ENCODE peak calls at places on chromosome 4, in ten cellular contexts. O, G, R, U, L, M, T, D, I and H are unnamed samples.

GRCh38 chr4:53067125-53067802 is 205.1 kb downstream of the RASL11B start:
- DNase-seq in M (no peak), L (peak; percentile 2), R (no peak), T (no peak), D (no peak), U (no peak), G (no peak), O (no peak), I (no peak), H (no peak)

GRCh38 chr4:15012017-15012788 is 9.9 kb downstream of the CPEB2 start:
- DNase-seq in U (no peak), L (no peak), O (no peak), I (no peak), T (no peak), G (no peak), R (no peak), D (no peak), M (no peak), H (no peak)

GRCh38 chr4:98838528-98838927 is 90.4 kb downstream of the EIF4E start:
- DNase-seq in I (no peak), D (no peak), U (no peak), O (no peak), G (no peak), T (no peak), L (no peak), M (no peak), R (no peak), H (no peak)

GRCh38 chr4:158750379-158750778 is 18.4 kb upstream of the FNIP2 start:
- DNase-seq in R (no peak), D (no peak), G (no peak), I (no peak), M (peak; percentile 85), T (no peak), L (no peak), U (no peak), O (peak; percentile 10), H (no peak)

GRCh38 chr4:25069014-25069413 is 38.3 kb upstream of the LGI2 start:
- DNase-seq in G (peak; percentile 38), I (no peak), U (no peak), D (no peak), M (no peak), O (peak; percentile 34), T (no peak), L (no peak), R (no peak), H (no peak)

GRCh38 chr4:143564472-143564871 is 51.0 kb downstream of the SMARCA5 start:
- DNase-seq in G (no peak), T (no peak), O (no peak), M (no peak), I (no peak), U (no peak), D (no peak), R (no peak), L (no peak), H (no peak)

GRCh38 chr4:4664234-4664633 is 122.4 kb upstream of the STX18 start:
- DNase-seq in M (no peak), U (no peak), G (no peak), O (no peak), T (no peak), I (no peak), L (no peak), D (no peak), R (no peak), H (no peak)

GRCh38 chr4:89915937-89916336 is 21.3 kb downstream of the MMRN1 start:
- DNase-seq in G (no peak), R (no peak), L (no peak), T (no peak), U (no peak), D (no peak), I (no peak), M (no peak), O (peak; percentile 58), H (no peak)

GRCh38 chr4:19776929-19777328 is 474.8 kb upstream of the SLIT2 start:
- DNase-seq in T (no peak), I (no peak), R (no peak), M (peak; percentile 39), G (no peak), U (no peak), D (no peak), O (peak; percentile 48), L (no peak), H (no peak)

GRCh38 chr4:152202415-152202814 is 333.5 kb downstream of the FBXW7 start:
- DNase-seq in G (no peak), D (no peak), I (no peak), M (no peak), O (no peak), L (no peak), U (no peak), R (no peak), T (no peak), H (no peak)

GRCh38 chr4:139568206-139568969 is 12.4 kb upstream of the SETD7 start:
- DNase-seq in R (no peak), G (no peak), I (no peak), U (no peak), M (no peak), D (peak; percentile 45), L (no peak), T (no peak), O (no peak), H (no peak)

GRCh38 chr4:94741304-94741703 is 16.5 kb upstream of the BMPR1B start:
- DNase-seq in L (no peak), T (no peak), M (peak; percentile 20), I (no peak), U (no peak), R (no peak), O (no peak), G (no peak), D (no peak), H (no peak)

GRCh38 chr4:183903021-183903760 is 1.9 kb upstream of the STOX2 start:
- DNase-seq in R (no peak), M (no peak), I (no peak), O (no peak), U (no peak), D (no peak), G (no peak), L (no peak), T (no peak), H (no peak)

GRCh38 chr4:38193464-38193863 is 233.3 kb downstream of the PTTG2 start:
- DNase-seq in R (no peak), T (no peak), I (no peak), U (no peak), O (no peak), G (no peak), L (no peak), D (no peak), M (no peak), H (no peak)

GRCh38 chr4:156941940-156942548 is 29.6 kb downstream of the PDGFC start:
- DNase-seq in U (no peak), G (peak; percentile 87), R (no peak), O (peak; percentile 90), M (no peak), L (no peak), T (no peak), D (peak; percentile 78), I (peak; percentile 37), H (no peak)

GRCh38 chr4:104966349-104967033 is 180.2 kb upstream of the TET2 start:
- DNase-seq in U (no peak), R (peak; percentile 81), D (peak; percentile 7), G (peak; percentile 52), L (no peak), I (peak; percentile 2), M (no peak), O (peak; percentile 37), T (no peak), H (no peak)

GRCh38 chr4:84877051-84877833 is 89.2 kb downstream of the WDFY3 start:
- DNase-seq in R (no peak), U (no peak), M (peak; percentile 38), G (peak; percentile 41), T (no peak), O (peak; percentile 30), D (no peak), I (no peak), L (no peak), H (no peak)

GRCh38 chr4:155974476-155974749 is 20.7 kb upstream of the CTSO start:
- DNase-seq in T (no peak), G (no peak), O (no peak), I (no peak), D (no peak), R (peak; percentile 79), U (no peak), M (no peak), L (no peak), H (no peak)

DNA sequence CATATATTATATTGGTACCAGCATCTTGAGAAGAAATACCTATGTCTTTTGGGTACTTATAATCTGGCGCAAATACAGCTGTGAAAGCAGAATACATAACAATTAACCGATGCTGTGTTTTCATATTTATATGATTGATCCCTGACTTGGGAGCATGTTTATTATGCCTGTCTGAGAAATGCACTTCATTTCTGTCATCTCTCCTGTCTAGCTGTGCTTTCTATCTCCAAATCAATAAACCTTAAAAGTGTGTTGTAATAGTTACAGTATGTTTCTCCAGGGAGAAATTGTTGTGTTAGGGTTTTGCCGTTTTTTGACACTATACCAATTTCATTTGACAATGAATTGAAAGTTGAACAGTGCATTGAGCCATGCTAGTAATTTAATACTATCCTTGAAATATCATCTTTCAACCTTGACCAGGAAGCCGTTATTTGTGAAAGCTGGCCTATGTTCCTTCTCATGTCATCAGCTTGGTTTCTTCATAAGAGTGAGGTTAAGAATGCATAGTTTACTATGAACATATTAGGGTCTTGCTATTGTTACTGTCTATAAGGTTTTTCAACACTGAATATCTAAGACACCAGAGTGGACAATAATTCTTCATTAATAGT is 206.2 kb upstream of the PCDH18 start:
- DNase-seq in O (no peak), I (no peak), R (no peak), G (no peak), L (no peak), D (no peak), U (no peak), M (no peak), T (no peak), H (no peak)
- H3K9me2 ChIP-seq in O (no peaks in the 10 kb centered on the region), I (no peaks in the 10 kb centered on the region), R (no peaks in the 10 kb centered on the region), G (no peaks in the 10 kb centered on the region), L (no peaks in the 10 kb centered on the region), D (no peaks in the 10 kb centered on the region), U (no peaks in the 10 kb centered on the region), M (peaks cover 2% of the 10 kb centered on the region), T (no peaks in the 10 kb centered on the region), H (no peaks in the 10 kb centered on the region)

GRCh38 chr4:120723986-120724385 is 198.5 kb downstream of the PRDM5 start:
- DNase-seq in G (no peak), U (no peak), R (no peak), T (no peak), O (no peak), L (no peak), D (no peak), I (no peak), M (no peak), H (no peak)
- H3K9me2 ChIP-seq in G (no peaks in the 10 kb centered on the region), U (no peaks in the 10 kb centered on the region), R (no peaks in the 10 kb centered on the region), T (no peaks in the 10 kb centered on the region), O (no peaks in the 10 kb centered on the region), L (no peaks in the 10 kb centered on the region), D (no peaks in the 10 kb centered on the region), I (no peaks in the 10 kb centered on the region), M (no peaks in the 10 kb centered on the region), H (no peaks in the 10 kb centered on the region)

GRCh38 chr4:63049726-63050125 is 1359.5 kb downstream of the TECRL start:
- DNase-seq in U (no peak), D (no peak), L (no peak), I (no peak), O (no peak), R (no peak), T (no peak), M (no peak), G (no peak), H (no peak)
- H3K9me2 ChIP-seq in U (no peaks in the 10 kb centered on the region), D (peaks cover 6% of the 10 kb centered on the region), L (no peaks in the 10 kb centered on the region), I (no peaks in the 10 kb centered on the region), O (no peaks in the 10 kb centered on the region), R (no peaks in the 10 kb centered on the region), T (no peaks in the 10 kb centered on the region), M (no peaks in the 10 kb centered on the region), G (no peaks in the 10 kb centered on the region), H (no peaks in the 10 kb centered on the region)

GRCh38 chr4:180284267-180284666 is 1958.9 kb upstream of the TENM3 start:
- DNase-seq in T (no peak), M (no peak), L (no peak), D (no peak), U (no peak), O (no peak), I (no peak), G (no peak), R (no peak), H (no peak)
- H3K9me2 ChIP-seq in T (no peaks in the 10 kb centered on the region), M (no peaks in the 10 kb centered on the region), L (no peaks in the 10 kb centered on the region), D (no peaks in the 10 kb centered on the region), U (no peaks in the 10 kb centered on the region), O (no peaks in the 10 kb centered on the region), I (no peaks in the 10 kb centered on the region), G (no peaks in the 10 kb centered on the region), R (no peaks in the 10 kb centered on the region), H (no peaks in the 10 kb centered on the region)